ENCODE peak calls at places on chromosomes 5 and 9, in seven cellular contexts. H is ascending aorta; J is hepatocyte; C is H7; I is CD8-positive, alpha-beta memory T cell; M is tibial artery; T is ovary. X is an unnamed sample. For H3K27me3, the result is how much of the 10 kb centered on the place peaks cover.

GRCh38 chr9:13186774-13187173 is 92.7 kb downstream of the MPDZ start:
- DNase-seq in I (no peak), T (no peak), H (no peak), C (no peak), M (no peak), J (no peak), X (no peak)

GRCh38 chr9:133513214-133514088 is 11.3 kb downstream of the MYMK start:
- DNase-seq in I (no peak), H (no peak), M (no peak), T (peak), J (no peak), C (no peak), X (no peak)

GRCh38 chr5:7394889-7395431 is 978 bp upstream of the ADCY2 start:
- DNase-seq in I (no peak), H (no peak), T (peak), M (no peak), C (peak), J (peak), X (no peak)

GRCh38 chr9:13264788-13265187 is 14.7 kb downstream of the MPDZ start:
- DNase-seq in T (no peak), I (no peak), C (no peak), H (no peak), J (no peak), M (no peak), X (no peak)

GRCh38 chr5:37722236-37723146 is 117.3 kb downstream of the GDNF start:
- DNase-seq in T (no peak), I (no peak), C (no peak), M (no peak), J (peak), H (no peak), X (peak)

GRCh38 chr9:89428901-89429890 is 68.7 kb downstream of the SEMA4D start:
- DNase-seq in M (no peak), H (no peak), T (no peak), I (peak), J (no peak), C (peak), X (no peak)

GRCh38 chr9:28688172-28688571 is 1114.9 kb upstream of the C9orf72 start:
- DNase-seq in T (no peak), C (no peak), H (no peak), M (no peak), J (no peak), I (no peak), X (no peak)

GRCh38 chr9:92048924-92049625 is 66.1 kb downstream of the SPTLC1 start:
- DNase-seq in I (no peak), H (no peak), M (no peak), J (peak), C (peak), T (no peak), X (peak)

GRCh38 chr9:137294684-137295312 is 7.3 kb downstream of the NRARP start:
- DNase-seq in H (no peak), I (no peak), M (no peak), C (peak), T (peak), J (peak), X (no peak)

GRCh38 chr9:5626727-5627634 is 1.9 kb upstream of the RIC1 start:
- DNase-seq in T (no peak), C (no peak), M (peak), J (peak), I (no peak), H (no peak), X (no peak)

GRCh38 chr5:102296229-102296817 is at the start of gene SLCO4C1:
- DNase-seq in M (peak), J (peak), T (no peak), C (peak), H (no peak), I (peak), X (no peak)

GRCh38 chr9:2583308-2584013 is 38.1 kb upstream of the VLDLR start:
- DNase-seq in J (no peak), H (no peak), M (no peak), C (no peak), I (no peak), T (peak), X (peak)

GRCh38 chr5:126477681-126478117 is 54.5 kb downstream of the GRAMD2B start:
- DNase-seq in M (no peak), C (no peak), H (no peak), J (no peak), I (no peak), T (peak), X (no peak)

GRCh38 chr5:168472329-168472728 is 13.9 kb upstream of the RARS1 start:
- DNase-seq in H (no peak), I (no peak), C (no peak), T (no peak), M (no peak), J (peak), X (peak)

GRCh38 chr5:128538249-128539037 is 398 bp upstream of the FBN2 start:
- DNase-seq in T (peak), C (peak), J (peak), I (no peak), M (peak), H (no peak), X (peak)

GRCh38 chr9:121808781-121809180 is 157.3 kb downstream of the DAB2IP start:
- DNase-seq in H (no peak), C (peak), M (no peak), J (no peak), T (no peak), I (no peak), X (no peak)

GRCh38 chr9:114653556-114654159 is 3.9 kb downstream of the TEX53 start:
- DNase-seq in T (peak), M (peak), H (no peak), J (peak), I (peak), C (peak), X (peak)

GRCh38 chr9:91101598-91102168 is 260.0 kb downstream of the AUH start:
- DNase-seq in H (no peak), M (no peak), T (no peak), I (peak), J (no peak), C (peak), X (no peak)

GRCh38 chr5:151286246-151286645 is 17.3 kb downstream of the SLC36A3 start:
- DNase-seq in C (no peak), H (no peak), M (no peak), T (no peak), J (no peak), I (no peak), X (no peak)

GRCh38 chr5:11273180-11273882 is 512.3 kb upstream of the DAP start:
- DNase-seq in T (no peak), M (no peak), H (no peak), I (no peak), C (no peak), J (peak), X (no peak)

GRCh38 chr9:34458013-34458966 is at the start of the genes DNAI1 and FAM219A:
- DNase-seq in I (peak), M (peak), T (peak), H (peak), C (peak), J (peak), X (peak)

GRCh38 chr5:90050135-90050534 is 359.4 kb downstream of the CETN3 start:
- DNase-seq in T (no peak), C (no peak), H (no peak), J (no peak), M (no peak), I (no peak), X (no peak)

GRCh38 chr9:36136277-36136893 is at the start of gene GLIPR2:
- DNase-seq in T (peak), C (peak), M (peak), H (no peak), J (peak), I (peak), X (peak)

GRCh38 chr9:111965566-111966019 is 69.0 kb downstream of the UGCG start:
- DNase-seq in C (no peak), M (no peak), H (no peak), T (no peak), I (no peak), J (peak), X (no peak)

GRCh38 chr9:124251605-124252366 is 6.0 kb upstream of the NEK6 start:
- DNase-seq in C (peak), H (no peak), J (no peak), I (no peak), M (peak), T (peak), X (peak)

GRCh38 chr9:95023217-95024003 is 294.1 kb downstream of the FANCC start:
- DNase-seq in M (no peak), C (no peak), H (no peak), J (no peak), T (no peak), I (no peak), X (no peak)

GRCh38 chr5:124655943-124656459 is 90.4 kb downstream of the ZNF608 start:
- DNase-seq in J (peak), H (no peak), C (no peak), M (no peak), T (no peak), I (no peak), X (peak)

GRCh38 chr9:98880311-98881015 is 63.2 kb upstream of the COL15A1 start:
- DNase-seq in C (no peak), J (no peak), M (no peak), I (no peak), H (no peak), T (peak), X (no peak)
- H3K4me3 ChIP-seq in C (no peak), J (no peak), M (no peak), I (no peak), H (no peak), T (no peak), X (no peak)

DNA sequence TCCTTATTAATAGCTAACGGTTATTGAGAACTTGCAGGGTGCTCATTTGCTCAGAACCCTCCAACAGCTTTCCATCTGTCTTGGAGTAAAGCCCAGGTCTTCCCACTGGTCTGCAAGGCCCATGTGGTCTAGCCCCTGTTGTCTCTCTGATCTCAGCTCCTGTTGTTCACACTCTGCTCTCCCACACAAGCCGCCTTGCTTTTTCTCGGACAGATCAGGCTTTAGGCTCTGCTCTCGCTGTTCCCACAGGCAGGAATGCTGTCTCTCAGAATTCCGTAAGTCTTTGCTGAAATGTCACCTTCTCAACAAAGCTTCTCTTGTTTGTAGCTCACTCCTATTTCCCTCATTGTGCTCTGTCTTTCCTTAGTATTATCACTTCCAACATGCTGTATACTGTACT is 34.4 kb downstream of the GPR107 start:
- DNase-seq in J (no peak), T (no peak), C (no peak), M (no peak), H (no peak), I (no peak), X (no peak)
- H3K27me3 ChIP-seq in J (under half), T (under half), C (under half), M (under half), H (under half), I (under half), X (under half)

GRCh38 chr9:131737426-131737825 is 2.5 kb downstream of the RAPGEF1 start:
- DNase-seq in T (no peak), C (no peak), H (no peak), M (no peak), I (no peak), J (no peak), X (no peak)

GRCh38 chr9:131738293-131738692 is 1.6 kb downstream of the RAPGEF1 start:
- DNase-seq in H (no peak), M (no peak), J (no peak), C (no peak), I (no peak), T (no peak), X (no peak)

GRCh38 chr9:131734781-131735180 is 5.1 kb downstream of the RAPGEF1 start:
- DNase-seq in T (no peak), J (no peak), I (no peak), M (no peak), C (no peak), H (no peak), X (no peak)

GRCh38 chr9:131735238-131736181 is 4.4 kb downstream of the RAPGEF1 start:
- DNase-seq in C (no peak), J (peak), H (no peak), I (no peak), T (no peak), M (no peak), X (peak)

DNA sequence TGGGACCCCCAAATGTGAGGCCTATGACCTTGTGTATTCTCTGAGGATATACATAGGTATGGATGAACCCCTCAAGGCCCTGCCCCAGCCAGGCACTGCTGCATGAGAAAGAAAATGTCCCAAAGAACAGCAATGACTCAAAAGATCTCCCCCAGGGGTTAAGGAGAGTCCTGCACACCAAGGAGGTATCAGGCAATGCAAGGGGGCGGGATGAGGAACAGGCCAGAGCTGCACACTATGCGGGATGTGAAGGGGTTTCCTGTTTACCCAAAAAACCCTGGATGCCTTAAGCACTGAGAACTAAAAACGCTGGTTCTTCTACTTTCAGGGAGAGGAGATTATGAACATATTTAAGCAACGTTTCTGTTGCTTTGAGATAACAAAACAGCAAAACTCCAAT is 3.4 kb downstream of the RAPGEF1 start:
- DNase-seq in I (no peak), J (no peak), H (no peak), C (no peak), T (no peak), M (no peak), X (no peak)
- H3K4me3 ChIP-seq in I (peak), J (no peak), H (no peak), C (no peak), T (no peak), M (no peak), X (no peak)

DNA sequence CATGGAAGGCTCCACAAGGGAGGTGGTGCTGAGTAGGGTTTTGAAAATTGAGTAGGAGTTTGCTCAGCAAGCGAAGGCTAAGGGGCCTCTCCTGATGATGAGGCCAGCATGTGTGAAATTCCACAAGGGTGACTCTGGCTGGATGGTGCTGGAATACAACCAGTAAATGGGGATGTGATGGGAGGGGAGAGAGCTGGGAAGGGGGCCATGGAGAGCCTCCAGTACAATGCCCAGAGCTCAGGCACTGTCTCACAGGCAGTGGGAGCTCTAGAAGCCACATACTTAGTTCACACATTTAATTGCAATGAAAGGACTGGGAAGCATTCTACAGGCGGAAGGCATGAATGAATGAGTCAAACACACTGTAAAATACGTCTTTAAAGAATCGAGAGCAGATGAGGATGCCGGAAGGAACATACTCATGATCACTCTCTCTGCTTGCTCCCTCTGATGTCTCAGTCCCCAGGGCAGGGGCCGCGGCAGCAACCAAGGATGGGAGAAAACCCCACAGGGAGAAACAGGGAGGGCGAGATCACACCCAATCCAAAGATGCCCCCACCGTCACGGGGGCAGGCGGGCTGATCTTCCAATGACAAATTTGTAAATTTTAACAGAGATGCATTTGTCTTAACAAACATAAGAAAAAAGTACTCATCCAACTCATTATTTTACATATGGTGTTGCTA is 261.0 kb downstream of the NSG2 start:
- DNase-seq in J (no peak), H (no peak), I (no peak), T (no peak), M (no peak), C (peak), X (no peak)
- H3K27me3 ChIP-seq in J (under half), H (under half), I (under half), T (under half), M (under half), C (under half), X (under half)

DNA sequence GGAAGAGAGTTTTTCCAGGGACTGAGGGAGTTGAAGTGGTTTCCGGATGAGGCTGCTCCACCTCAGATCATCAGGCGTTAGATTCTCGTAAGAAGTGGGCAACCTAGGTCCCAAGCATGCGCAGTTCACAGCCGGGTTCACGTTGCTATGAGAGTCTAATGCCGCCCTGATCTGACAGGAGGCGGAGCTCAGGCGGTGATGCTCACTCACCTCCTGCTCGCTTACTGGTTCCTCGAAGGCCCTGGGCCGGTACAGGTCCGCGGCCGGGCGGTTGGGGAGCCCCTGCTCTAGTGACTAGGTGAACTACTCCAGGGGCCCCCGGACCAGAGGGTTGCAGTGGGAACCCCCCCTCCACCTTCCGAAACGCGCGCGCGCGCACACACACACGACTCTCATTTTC is 997 bp upstream of the RNF130 start:
- DNase-seq in M (no peak), C (no peak), J (no peak), T (peak), I (no peak), H (no peak), X (no peak)
- H3K4me3 ChIP-seq in M (peak), C (no peak), J (no peak), T (peak), I (peak), H (peak), X (no peak)

DNA sequence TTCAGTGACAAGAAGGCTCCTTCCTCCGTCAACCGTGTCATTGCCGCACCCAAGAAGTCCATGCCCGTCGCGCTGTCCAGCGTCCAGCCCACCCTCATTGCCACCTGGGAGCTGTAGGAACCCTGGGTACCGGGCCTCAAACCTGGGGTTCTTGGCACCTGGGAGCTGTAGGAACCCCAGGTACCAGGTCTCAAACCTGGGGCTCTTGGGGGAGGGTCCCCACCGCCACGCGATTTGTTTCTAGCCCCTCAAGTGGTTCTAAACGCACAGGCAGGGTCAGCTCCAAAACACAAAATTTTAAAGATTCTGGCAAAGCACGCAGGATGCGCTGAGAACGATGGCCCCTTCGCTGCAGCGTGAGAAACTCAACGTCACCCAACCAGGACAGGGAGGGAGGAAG is 17.7 kb downstream of the LHX3 start:
- DNase-seq in J (no peak), I (no peak), C (no peak), H (no peak), T (no peak), M (no peak), X (no peak)
- H3K27me3 ChIP-seq in J (under half), I (under half), C (under half), H (under half), T (under half), M (under half), X (under half)

DNA sequence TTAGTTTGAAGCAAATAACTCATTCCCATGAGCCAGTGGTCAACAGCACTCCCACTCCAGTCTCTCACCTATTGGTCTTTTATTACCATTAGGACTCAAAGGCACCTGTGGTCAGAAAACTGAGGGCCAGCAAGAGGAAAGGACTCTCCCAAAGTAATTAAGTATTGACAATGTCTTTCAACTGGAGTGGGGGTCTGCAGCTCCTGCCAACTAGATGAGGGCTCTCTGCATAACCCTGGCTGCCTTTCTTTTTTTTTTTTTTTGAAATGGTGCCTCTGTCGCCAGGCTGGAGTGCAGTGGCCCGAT is 577 bp upstream of the CDK5RAP2 start:
- DNase-seq in I (no peak), J (no peak), C (no peak), T (no peak), M (no peak), H (no peak), X (no peak)
- H3K4me3 ChIP-seq in I (peak), J (no peak), C (no peak), T (peak), M (peak), H (peak), X (peak)

DNA sequence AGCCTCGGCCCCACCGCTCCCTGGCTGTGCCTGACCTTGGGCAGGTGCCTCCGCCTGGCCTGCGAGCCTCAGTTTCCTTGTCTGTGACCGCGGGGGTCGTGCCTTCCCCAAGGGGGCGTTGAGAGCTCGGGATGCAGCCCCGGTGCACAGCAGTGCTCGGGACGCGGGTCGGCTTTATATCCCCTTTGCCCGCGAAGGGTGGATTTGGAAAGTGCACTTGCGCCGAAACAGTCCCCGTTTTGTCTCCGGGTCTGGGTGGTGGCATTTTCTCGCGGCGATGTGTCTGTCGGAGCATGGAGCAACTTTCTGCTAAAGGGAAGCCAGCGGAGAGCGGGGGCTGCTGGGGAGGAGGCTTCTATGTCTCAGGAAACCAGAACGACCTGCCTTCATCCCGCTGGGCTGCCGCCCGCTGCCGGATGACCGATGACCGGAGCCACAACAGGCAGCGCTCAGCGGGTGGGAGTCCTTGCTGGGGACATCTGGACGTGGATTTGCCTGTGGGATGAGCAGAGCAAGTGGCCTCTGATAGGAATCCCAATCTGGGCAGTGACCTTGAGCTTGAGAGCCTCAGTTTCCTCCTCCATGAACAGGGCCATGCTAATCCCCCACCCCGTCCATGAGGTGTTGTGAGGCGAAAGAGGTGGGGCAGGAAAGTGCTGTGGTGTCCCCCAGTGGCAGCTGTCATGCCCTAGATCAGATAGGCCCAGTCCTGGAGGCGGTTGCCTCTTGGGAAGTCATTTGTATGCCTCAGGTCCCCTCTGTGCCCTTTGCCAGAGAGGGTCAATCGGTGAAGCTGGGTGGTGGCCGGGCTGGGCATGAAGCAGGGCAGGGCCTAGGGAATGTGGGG is 651 bp downstream of the HRH2 start:
- DNase-seq in J (peak), C (peak), M (peak), T (no peak), H (no peak), I (no peak), X (no peak)
- H3K27me3 ChIP-seq in J (under half), C (under half), M (under half), T (under half), H (under half), I (under half), X (under half)

X was measured in SJCRH30.